ENCODE peak calls at places on chromosomes 1 and 21, in five cellular contexts. One of them, this sample, is unnamed.

GRCh38 chr1:229119876-229120275 is 151.0 kb upstream of the RAB4A start:
- DNase-seq in psoas muscle: no peak
- DNase-seq in epithelial cell of esophagus: no peak
- DNase-seq in lower lobe of right lung: no peak
- DNase-seq in NB4: no peak
- DNase-seq in this sample: peak; percentile 47

GRCh38 chr1:86741947-86742572 is 37.7 kb downstream of the SH3GLB1 start:
- DNase-seq in lower lobe of right lung: no peak
- DNase-seq in psoas muscle: no peak
- DNase-seq in epithelial cell of esophagus: peak; percentile 63
- DNase-seq in NB4: peak; percentile 45
- DNase-seq in this sample: peak; percentile 62

GRCh38 chr21:28283652-28284490 is 708.8 kb downstream of the LTN1 start:
- DNase-seq in lower lobe of right lung: no peak
- DNase-seq in psoas muscle: no peak
- DNase-seq in NB4: no peak
- DNase-seq in epithelial cell of esophagus: peak; percentile 51
- DNase-seq in this sample: peak; percentile 30

GRCh38 chr1:111739984-111740765 is 980 bp upstream of the INKA2 start:
- DNase-seq in lower lobe of right lung: peak; percentile 71
- DNase-seq in psoas muscle: peak; percentile 79
- DNase-seq in NB4: peak; percentile 13
- DNase-seq in epithelial cell of esophagus: peak; percentile 61
- DNase-seq in this sample: no peak

GRCh38 chr1:8925406-8925805 is 20.3 kb upstream of the CA6 start:
- DNase-seq in psoas muscle: no peak
- DNase-seq in epithelial cell of esophagus: no peak
- DNase-seq in NB4: peak; percentile 56
- DNase-seq in lower lobe of right lung: no peak
- DNase-seq in this sample: no peak

GRCh38 chr21:15061747-15062146 is 3.1 kb downstream of the NRIP1 start:
- DNase-seq in NB4: no peak
- DNase-seq in psoas muscle: no peak
- DNase-seq in lower lobe of right lung: no peak
- DNase-seq in epithelial cell of esophagus: no peak
- DNase-seq in this sample: no peak

GRCh38 chr1:20184997-20185833 is 681 bp upstream of the UBXN10 start:
- DNase-seq in psoas muscle: no peak
- DNase-seq in epithelial cell of esophagus: no peak
- DNase-seq in lower lobe of right lung: no peak
- DNase-seq in NB4: peak; percentile 78
- DNase-seq in this sample: no peak

GRCh38 chr21:21383126-21383525 is 384.9 kb downstream of the NCAM2 start:
- DNase-seq in epithelial cell of esophagus: no peak
- DNase-seq in lower lobe of right lung: no peak
- DNase-seq in psoas muscle: no peak
- DNase-seq in NB4: no peak
- DNase-seq in this sample: peak; percentile 15

GRCh38 chr1:8667869-8668595 is 149.4 kb downstream of the RERE start:
- DNase-seq in NB4: no peak
- DNase-seq in epithelial cell of esophagus: no peak
- DNase-seq in psoas muscle: no peak
- DNase-seq in lower lobe of right lung: no peak
- DNase-seq in this sample: peak; percentile 68

GRCh38 chr1:243253927-243254232 is 1.2 kb downstream of the CEP170 start:
- DNase-seq in lower lobe of right lung: no peak
- DNase-seq in psoas muscle: no peak
- DNase-seq in NB4: no peak
- DNase-seq in epithelial cell of esophagus: peak; percentile 18
- DNase-seq in this sample: no peak

GRCh38 chr1:153119491-153119971 is 6.2 kb upstream of the SPRR2F start:
- DNase-seq in NB4: no peak
- DNase-seq in epithelial cell of esophagus: no peak
- DNase-seq in lower lobe of right lung: no peak
- DNase-seq in psoas muscle: no peak
- DNase-seq in this sample: no peak

GRCh38 chr1:193763313-193763712 is 576.9 kb upstream of the B3GALT2 start:
- DNase-seq in epithelial cell of esophagus: no peak
- DNase-seq in lower lobe of right lung: no peak
- DNase-seq in psoas muscle: no peak
- DNase-seq in NB4: no peak
- DNase-seq in this sample: peak; percentile 61

GRCh38 chr21:36471254-36471723 is 8.6 kb downstream of the CLDN14 start:
- DNase-seq in NB4: no peak
- DNase-seq in psoas muscle: no peak
- DNase-seq in lower lobe of right lung: no peak
- DNase-seq in epithelial cell of esophagus: peak; percentile 58
- DNase-seq in this sample: peak; percentile 29

GRCh38 chr1:244052011-244052727 is 1.1 kb downstream of the ZBTB18 start:
- DNase-seq in NB4: peak; percentile 56
- DNase-seq in lower lobe of right lung: no peak
- DNase-seq in psoas muscle: no peak
- DNase-seq in epithelial cell of esophagus: no peak
- DNase-seq in this sample: no peak

GRCh38 chr1:174297351-174297750 is 138.0 kb downstream of the RABGAP1L start:
- DNase-seq in epithelial cell of esophagus: no peak
- DNase-seq in lower lobe of right lung: no peak
- DNase-seq in psoas muscle: no peak
- DNase-seq in NB4: no peak
- DNase-seq in this sample: no peak

GRCh38 chr1:234934611-234935033 is 194.0 kb downstream of the TOMM20 start:
- DNase-seq in NB4: peak; percentile 83
- DNase-seq in lower lobe of right lung: no peak
- DNase-seq in psoas muscle: no peak
- DNase-seq in epithelial cell of esophagus: peak; percentile 68
- DNase-seq in this sample: peak; percentile 38

GRCh38 chr1:234851450-234852438 is 241.8 kb upstream of the IRF2BP2 start:
- DNase-seq in epithelial cell of esophagus: peak; percentile 52
- DNase-seq in NB4: peak; percentile 86
- DNase-seq in lower lobe of right lung: peak; percentile 60
- DNase-seq in psoas muscle: no peak
- DNase-seq in this sample: peak; percentile 45

GRCh38 chr1:147264158-147264768 is 21.8 kb downstream of the CHD1L start:
- DNase-seq in NB4: no peak
- DNase-seq in epithelial cell of esophagus: peak; percentile 79
- DNase-seq in lower lobe of right lung: no peak
- DNase-seq in psoas muscle: no peak
- DNase-seq in this sample: peak; percentile 79

GRCh38 chr21:24011087-24011486 is 1596.2 kb downstream of the MRPL39 start:
- DNase-seq in lower lobe of right lung: no peak
- DNase-seq in psoas muscle: no peak
- DNase-seq in epithelial cell of esophagus: no peak
- DNase-seq in NB4: no peak
- DNase-seq in this sample: no peak

DNA sequence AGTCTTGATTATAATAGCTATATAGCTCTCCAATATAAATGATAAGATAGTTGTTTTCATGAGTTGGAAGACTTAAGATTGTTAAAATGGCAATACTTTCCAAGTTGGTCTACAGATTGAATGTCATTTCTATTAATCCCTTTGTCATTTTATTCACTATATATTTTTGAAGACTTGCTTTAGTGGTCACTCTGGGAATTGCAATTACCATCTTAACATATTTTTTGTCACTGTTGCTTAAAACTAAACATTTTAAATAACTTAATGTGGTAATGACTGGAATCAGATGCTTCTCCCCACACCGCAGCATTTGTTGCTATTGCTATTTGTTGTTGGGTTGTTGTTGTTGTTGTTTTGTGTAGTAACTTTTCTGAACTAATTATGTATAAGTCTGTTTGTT is 1592.9 kb downstream of the MRPL39 start:
- DNase-seq in lower lobe of right lung: no peak
- DNase-seq in NB4: no peak
- DNase-seq in psoas muscle: no peak
- DNase-seq in epithelial cell of esophagus: no peak
- DNase-seq in this sample: no peak
- TF ChIP-seq CTCF in lower lobe of right lung: no peak
- TF ChIP-seq CTCF in NB4: no peak
- TF ChIP-seq CTCF in psoas muscle: no peak
- TF ChIP-seq CTCF in epithelial cell of esophagus: no peak
- TF ChIP-seq CTCF in this sample: no peak

DNA sequence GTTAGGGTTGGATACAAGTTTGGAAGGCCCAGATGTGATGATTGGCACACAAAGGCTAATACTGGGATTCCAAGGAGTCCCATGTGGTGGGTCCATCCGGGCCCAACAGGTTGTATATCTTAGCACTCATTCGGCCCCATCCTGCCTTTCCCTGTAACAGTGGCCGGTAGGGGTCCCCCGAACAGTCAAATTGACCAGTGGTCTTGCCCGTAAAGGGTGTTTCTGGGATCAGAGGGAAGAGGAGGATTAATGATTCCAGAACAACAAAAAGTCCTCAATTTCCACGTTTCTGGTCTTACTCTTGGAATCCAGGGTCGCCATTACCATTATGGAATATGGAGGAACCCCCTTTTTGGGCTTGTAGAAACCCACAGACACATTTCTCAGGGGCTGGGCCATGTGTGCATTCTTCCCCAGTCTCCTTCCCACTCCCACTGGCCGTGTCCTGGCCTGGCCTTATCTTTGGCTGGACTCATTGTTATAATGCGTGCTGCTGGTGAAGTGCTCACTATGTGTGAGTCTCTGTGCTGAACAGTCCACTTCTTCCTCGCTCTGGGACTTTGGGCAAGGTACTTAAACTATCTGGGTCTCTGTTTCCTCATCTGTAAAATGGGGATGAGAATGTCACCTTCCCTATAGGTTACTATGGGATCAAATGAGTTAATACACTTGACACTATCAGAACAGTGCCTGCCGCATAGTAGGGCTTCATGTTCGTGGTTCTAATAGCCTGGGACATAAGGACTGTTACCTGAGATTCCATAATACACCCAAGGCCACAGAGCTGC is 161.8 kb downstream of the DYRK1A start:
- DNase-seq in NB4: no peak
- DNase-seq in epithelial cell of esophagus: no peak
- DNase-seq in lower lobe of right lung: no peak
- DNase-seq in psoas muscle: no peak
- DNase-seq in this sample: no peak
- TF ChIP-seq CTCF in NB4: no peak
- TF ChIP-seq CTCF in epithelial cell of esophagus: no peak
- TF ChIP-seq CTCF in lower lobe of right lung: no peak
- TF ChIP-seq CTCF in psoas muscle: no peak
- TF ChIP-seq CTCF in this sample: no peak

DNA sequence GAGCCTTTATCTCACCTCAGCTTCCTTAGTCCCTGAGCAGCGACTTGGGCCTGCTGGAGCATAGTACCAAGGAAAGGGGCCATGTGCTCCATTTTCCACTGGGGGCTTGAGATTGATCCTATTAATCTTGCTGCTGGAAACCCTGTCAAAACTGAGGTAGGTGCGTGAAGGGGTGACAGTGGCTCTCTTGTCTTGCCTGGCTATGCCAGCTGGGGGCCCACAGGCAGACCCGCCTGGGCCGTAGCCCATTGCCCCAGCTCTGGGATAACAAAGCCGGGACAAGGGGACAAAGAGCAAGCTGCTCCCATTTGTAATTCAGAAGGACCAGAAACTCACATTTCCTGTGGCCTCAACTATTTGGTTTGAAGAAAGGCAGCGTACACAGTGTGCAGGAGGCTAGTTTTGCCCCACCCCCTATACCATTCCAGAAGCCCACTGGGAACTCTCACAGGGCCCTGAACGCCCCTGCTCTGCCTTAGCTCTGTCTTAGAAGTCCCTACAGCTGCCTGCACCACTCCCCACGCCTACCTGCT is 10.2 kb upstream of the CELSR2 start:
- DNase-seq in lower lobe of right lung: no peak
- DNase-seq in epithelial cell of esophagus: no peak
- DNase-seq in psoas muscle: no peak
- DNase-seq in NB4: no peak
- DNase-seq in this sample: no peak
- TF ChIP-seq CTCF in lower lobe of right lung: no peak
- TF ChIP-seq CTCF in epithelial cell of esophagus: no peak
- TF ChIP-seq CTCF in psoas muscle: no peak
- TF ChIP-seq CTCF in NB4: no peak
- TF ChIP-seq CTCF in this sample: no peak

DNA sequence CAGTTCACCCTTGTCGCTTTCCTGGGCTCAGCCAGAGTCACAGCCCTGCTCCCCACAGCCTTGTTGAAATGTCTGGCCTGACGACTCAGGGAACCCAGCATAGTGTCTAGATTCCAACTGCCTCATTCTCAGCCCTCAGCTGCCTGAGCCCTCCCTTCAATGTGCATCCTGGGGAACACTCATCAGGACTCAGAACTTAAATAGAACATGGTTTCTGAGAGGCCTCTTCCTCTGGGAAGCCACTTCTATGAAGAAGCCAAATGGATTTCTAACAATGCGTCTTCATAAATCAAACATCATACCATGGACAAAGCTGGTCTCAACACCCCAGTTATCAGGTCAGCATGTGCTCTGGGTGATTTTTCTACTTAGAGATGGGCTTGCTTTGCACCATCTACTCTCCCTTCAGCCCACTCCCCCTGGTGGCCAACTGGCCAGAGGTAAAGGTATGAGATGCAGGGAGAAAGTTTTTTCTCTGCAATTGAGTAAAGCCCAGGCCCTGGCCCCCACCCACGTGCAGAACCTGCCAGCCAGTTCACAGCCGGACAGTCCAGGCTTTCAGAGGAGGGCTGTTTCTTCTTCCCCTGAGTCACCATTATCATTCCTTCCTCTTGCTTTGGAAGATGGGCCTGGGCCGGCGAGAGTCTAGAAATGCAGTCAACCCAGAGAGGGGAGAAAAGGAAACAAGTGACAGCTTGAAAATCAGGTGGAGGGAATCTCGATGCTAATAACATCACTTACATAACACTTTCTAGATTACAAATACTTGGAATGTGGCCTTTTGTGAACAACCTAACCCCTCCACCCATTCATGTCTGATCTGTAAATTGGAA is 32.1 kb downstream of the CD244 start:
- DNase-seq in epithelial cell of esophagus: peak; percentile 74
- DNase-seq in psoas muscle: no peak
- DNase-seq in NB4: peak; percentile 71
- DNase-seq in lower lobe of right lung: peak; percentile 80
- DNase-seq in this sample: peak; percentile 85
- TF ChIP-seq CTCF in epithelial cell of esophagus: peak; percentile 85
- TF ChIP-seq CTCF in psoas muscle: peak; percentile 14
- TF ChIP-seq CTCF in NB4: peak; percentile 83
- TF ChIP-seq CTCF in lower lobe of right lung: peak; percentile 61
- TF ChIP-seq CTCF in this sample: peak; percentile 90

GRCh38 chr1:182355718-182356098 is 35.9 kb downstream of the GLUL start:
- DNase-seq in psoas muscle: no peak
- DNase-seq in NB4: no peak
- DNase-seq in lower lobe of right lung: no peak
- DNase-seq in epithelial cell of esophagus: no peak
- DNase-seq in this sample: no peak

GRCh38 chr1:182351790-182352364 is 39.7 kb downstream of the GLUL start:
- DNase-seq in NB4: no peak
- DNase-seq in psoas muscle: no peak
- DNase-seq in epithelial cell of esophagus: peak; percentile 14
- DNase-seq in lower lobe of right lung: no peak
- DNase-seq in this sample: no peak

GRCh38 chr1:182347019-182347418 is 44.6 kb downstream of the GLUL start:
- DNase-seq in epithelial cell of esophagus: no peak
- DNase-seq in psoas muscle: no peak
- DNase-seq in NB4: no peak
- DNase-seq in lower lobe of right lung: no peak
- DNase-seq in this sample: no peak

GRCh38 chr1:182348916-182349747 is 42.5 kb downstream of the GLUL start:
- DNase-seq in psoas muscle: peak; percentile 74
- DNase-seq in epithelial cell of esophagus: no peak
- DNase-seq in lower lobe of right lung: no peak
- DNase-seq in NB4: no peak
- DNase-seq in this sample: no peak

GRCh38 chr1:182350839-182351238 is 40.8 kb downstream of the GLUL start:
- DNase-seq in epithelial cell of esophagus: no peak
- DNase-seq in NB4: no peak
- DNase-seq in psoas muscle: peak; percentile 38
- DNase-seq in lower lobe of right lung: no peak
- DNase-seq in this sample: no peak
- TF ChIP-seq CTCF in epithelial cell of esophagus: no peak
- TF ChIP-seq CTCF in NB4: no peak
- TF ChIP-seq CTCF in psoas muscle: no peak
- TF ChIP-seq CTCF in lower lobe of right lung: no peak
- TF ChIP-seq CTCF in this sample: no peak

GRCh38 chr21:30463713-30464112 is 16.5 kb downstream of the KRTAP19-1 start:
- DNase-seq in epithelial cell of esophagus: peak; percentile 30
- DNase-seq in psoas muscle: no peak
- DNase-seq in NB4: peak; percentile 25
- DNase-seq in lower lobe of right lung: no peak
- DNase-seq in this sample: peak; percentile 29
- TF ChIP-seq CTCF in epithelial cell of esophagus: peak; percentile 73
- TF ChIP-seq CTCF in psoas muscle: no peak
- TF ChIP-seq CTCF in NB4: peak; percentile 58
- TF ChIP-seq CTCF in lower lobe of right lung: no peak
- TF ChIP-seq CTCF in this sample: peak; percentile 53

This sample was measured in MCF 10A.